ENCODE peak calls at places on chromosomes 5 and 9, in seven cellular contexts. L is uterus; V is gastrocnemius medialis; X is pancreas; R is naive thymus-derived CD4-positive, alpha-beta T cell; O is effector memory CD4-positive, alpha-beta T cell; G is left ventricle myocardium inferior. Z is an unnamed sample. For H3K4me1, the result is how much of the 10 kb centered on the place peaks cover.

GRCh38 chr9:80004687-80005086 is 432.9 kb downstream of the TLE4 start:
- DNase-seq in L (no peak), V (no peak), X (no peak), R (no peak), O (no peak), G (no peak), Z (no peak)

GRCh38 chr5:2753452-2754409 is 2.3 kb upstream of the IRX2 start:
- DNase-seq in L (no peak), V (no peak), X (no peak), R (no peak), O (no peak), G (no peak), Z (no peak)

GRCh38 chr9:114497727-114498382 is 7.4 kb downstream of the WHRN start:
- DNase-seq in L (no peak), V (no peak), X (no peak), R (no peak), O (no peak), G (no peak), Z (no peak)

GRCh38 chr9:125850763-125851162 is 103.6 kb downstream of the PBX3 start:
- DNase-seq in L (no peak), V (no peak), X (no peak), R (no peak), O (no peak), G (no peak), Z (no peak)

GRCh38 chr9:91856419-91856818 is 93.6 kb downstream of the ROR2 start:
- DNase-seq in L (no peak), V (no peak), X (no peak), R (no peak), O (no peak), G (no peak), Z (no peak)

GRCh38 chr5:122790354-122791123 is 15.7 kb downstream of the SNX2 start:
- DNase-seq in L (no peak), V (no peak), X (no peak), R (no peak), O (no peak), G (no peak), Z (no peak)

GRCh38 chr5:156473271-156473935 is 146.4 kb downstream of the SGCD start:
- DNase-seq in L (no peak), V (no peak), X (no peak), R (no peak), O (no peak), G (no peak), Z (no peak)

GRCh38 chr5:114412509-114413171 is 50.8 kb downstream of the KCNN2 start:
- DNase-seq in L (no peak), V (no peak), X (no peak), R (no peak), O (no peak), G (no peak), Z (no peak)

GRCh38 chr9:94728719-94729118 is 2.2 kb downstream of the AOPEP start:
- DNase-seq in L (no peak), V (no peak), X (no peak), R (no peak), O (no peak), G (no peak), Z (no peak)

GRCh38 chr5:65978251-65978650 is 51.9 kb downstream of the ERBIN start:
- DNase-seq in L (no peak), V (no peak), X (no peak), R (no peak), O (no peak), G (no peak), Z (no peak)

GRCh38 chr9:109600142-109600541 is 102.0 kb upstream of the PTPN3 start:
- DNase-seq in L (no peak), V (no peak), X (peak), R (no peak), O (no peak), G (no peak), Z (no peak)

GRCh38 chr9:77838986-77839385 is 190.9 kb upstream of the GNA14 start:
- DNase-seq in L (no peak), V (no peak), X (no peak), R (no peak), O (no peak), G (no peak), Z (no peak)

GRCh38 chr5:66987949-66988838 is 208.4 kb downstream of the CD180 start:
- DNase-seq in L (no peak), V (no peak), X (no peak), R (no peak), O (no peak), G (no peak), Z (no peak)

GRCh38 chr5:45796959-45797553 is 100.9 kb upstream of the HCN1 start:
- DNase-seq in L (no peak), V (no peak), X (no peak), R (no peak), O (no peak), G (no peak), Z (no peak)

GRCh38 chr5:52648726-52649125 is 139.0 kb upstream of the ITGA1 start:
- DNase-seq in L (no peak), V (no peak), X (no peak), R (no peak), O (no peak), G (no peak), Z (no peak)

GRCh38 chr5:133932441-133933168 is 35.8 kb downstream of the C5orf15 start:
- DNase-seq in L (no peak), V (no peak), X (no peak), R (no peak), O (no peak), G (no peak), Z (no peak)

GRCh38 chr9:2727966-2728613 is 10.8 kb downstream of the KCNV2 start:
- DNase-seq in L (peak), V (peak), X (no peak), R (no peak), O (no peak), G (no peak), Z (peak)

GRCh38 chr9:116074658-116075057 is 78.9 kb upstream of the PAPPA start:
- DNase-seq in L (no peak), V (no peak), X (no peak), R (no peak), O (no peak), G (no peak), Z (no peak)

GRCh38 chr5:68178579-68178978 is 37.0 kb upstream of the PIK3R1 start:
- DNase-seq in L (no peak), V (no peak), X (no peak), R (no peak), O (no peak), G (no peak), Z (no peak)

GRCh38 chr5:146107901-146108300 is 2.5 kb upstream of the PLAC8L1 start:
- DNase-seq in L (no peak), V (no peak), X (no peak), R (no peak), O (no peak), G (no peak), Z (no peak)

GRCh38 chr5:50923768-50924113 is 257.3 kb downstream of the PARP8 start:
- DNase-seq in L (peak), V (no peak), X (no peak), R (no peak), O (no peak), G (no peak), Z (no peak)

GRCh38 chr9:77892171-77892570 is 139.4 kb downstream of the GNAQ start:
- DNase-seq in L (no peak), V (no peak), X (no peak), R (no peak), O (no peak), G (no peak), Z (no peak)

GRCh38 chr9:33934188-33934878 is 114.4 kb downstream of the UBAP2 start:
- DNase-seq in L (no peak), V (no peak), X (no peak), R (no peak), O (no peak), G (no peak), Z (no peak)

GRCh38 chr5:80071510-80072021 is 36.4 kb downstream of the THBS4 start:
- DNase-seq in L (no peak), V (no peak), X (no peak), R (no peak), O (no peak), G (no peak), Z (no peak)

GRCh38 chr5:80070338-80071056 is 35.3 kb downstream of the THBS4 start:
- DNase-seq in L (no peak), V (no peak), X (no peak), R (no peak), O (no peak), G (no peak), Z (no peak)

GRCh38 chr5:80069251-80069650 is 34.1 kb downstream of the THBS4 start:
- DNase-seq in L (no peak), V (no peak), X (no peak), R (no peak), O (no peak), G (no peak), Z (no peak)

GRCh38 chr5:80068775-80069174 is 33.6 kb downstream of the THBS4 start:
- DNase-seq in L (no peak), V (no peak), X (no peak), R (no peak), O (no peak), G (no peak), Z (no peak)

DNA sequence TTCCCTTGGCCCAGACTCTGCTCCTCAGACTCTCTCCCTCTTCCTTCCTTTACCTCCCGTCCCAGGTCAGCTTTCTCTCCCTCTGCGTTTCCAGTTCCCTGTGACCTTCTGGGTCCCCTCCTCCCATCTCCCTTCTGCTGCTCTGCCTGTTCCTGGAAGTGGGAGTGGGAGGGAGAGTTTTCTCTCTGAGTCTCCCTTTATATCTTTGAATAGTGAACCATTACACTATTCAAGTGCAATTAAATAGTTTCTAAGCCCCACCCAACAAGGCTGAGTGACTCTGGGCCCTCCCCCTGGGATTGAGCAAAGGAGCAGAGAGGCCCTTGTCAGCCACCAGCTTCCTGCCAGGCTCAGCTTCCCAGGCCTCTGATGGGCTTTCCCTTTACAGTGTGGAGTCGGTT is 34.8 kb downstream of the THBS4 start:
- DNase-seq in L (no peak), V (no peak), X (no peak), R (no peak), O (no peak), G (no peak), Z (no peak)
- H3K4me3 ChIP-seq in L (no peak), V (no peak), X (no peak), R (no peak), O (no peak), G (no peak), Z (no peak)

DNA sequence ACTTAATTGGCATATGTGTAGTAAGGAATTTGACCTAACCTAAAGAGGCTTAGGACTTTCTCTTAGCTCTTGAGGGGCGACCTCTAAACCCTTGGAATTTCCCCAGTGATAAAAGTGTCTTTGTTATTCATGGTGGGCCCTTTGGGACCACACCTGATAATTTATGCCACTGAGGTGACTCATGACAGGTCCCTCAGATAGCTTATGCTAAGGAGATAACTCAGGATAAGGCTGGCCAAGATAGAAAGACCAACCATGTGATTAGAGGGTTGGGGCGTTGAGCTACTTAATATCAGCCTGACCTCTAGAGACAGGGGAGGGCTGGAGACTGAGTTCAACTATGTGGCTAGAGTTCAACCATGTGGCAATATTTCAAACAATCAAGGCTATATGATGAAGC is 218.1 kb downstream of the AP3B1 start:
- DNase-seq in L (no peak), V (no peak), X (no peak), R (no peak), O (no peak), G (no peak), Z (no peak)
- H3K4me1 ChIP-seq in L (under half), V (under half), X (under half), R (under half), O (under half), G (under half), Z (under half)

GRCh38 chr5:60842859-60843692 is 993 bp downstream of the ELOVL7 start:
- DNase-seq in L (no peak), V (no peak), X (peak), R (no peak), O (no peak), G (no peak), Z (no peak)

GRCh38 chr5:60843693-60844428 is at the start of gene ELOVL7:
- DNase-seq in L (peak), V (no peak), X (peak), R (peak), O (no peak), G (no peak), Z (no peak)

GRCh38 chr5:60846298-60846697 is 2.2 kb upstream of the ELOVL7 start:
- DNase-seq in L (no peak), V (no peak), X (no peak), R (no peak), O (no peak), G (no peak), Z (no peak)

GRCh38 chr5:60841361-60841760 is 2.7 kb downstream of the ELOVL7 start:
- DNase-seq in L (no peak), V (no peak), X (no peak), R (no peak), O (no peak), G (no peak), Z (no peak)

DNA sequence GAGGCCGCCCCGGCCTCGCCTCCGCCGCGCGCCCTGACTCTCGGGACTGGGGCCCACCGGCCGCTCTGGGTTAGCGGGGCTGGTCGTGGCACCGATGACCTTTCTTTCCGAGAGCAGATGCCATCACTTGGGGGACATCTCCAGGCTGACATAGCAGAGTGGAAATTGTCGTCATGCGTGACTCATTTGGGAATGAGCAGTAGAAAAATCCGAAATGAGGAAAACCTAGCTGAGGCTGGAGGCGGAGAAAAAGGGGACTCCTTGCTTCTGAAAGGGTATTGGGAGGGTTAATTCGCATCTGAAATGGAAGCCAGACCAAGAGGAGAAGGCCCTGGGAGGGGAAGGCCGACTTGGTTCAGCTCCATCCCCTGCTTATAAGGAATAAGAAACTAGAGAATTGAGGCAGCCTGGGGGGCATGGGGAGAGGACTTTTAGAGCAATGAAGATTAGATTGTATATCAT is 391 bp upstream of the ELOVL7 start:
- DNase-seq in L (no peak), V (no peak), X (no peak), R (no peak), O (no peak), G (no peak), Z (no peak)
- H3K4me3 ChIP-seq in L (peak), V (no peak), X (peak), R (no peak), O (peak), G (peak), Z (peak)

GRCh38 chr5:76544268-76544926 is 78.8 kb downstream of the F2RL2 start:
- DNase-seq in L (no peak), V (no peak), X (peak), R (no peak), O (peak), G (no peak), Z (no peak)
- H3K4me1 ChIP-seq in L (under half), V (under half), X (half or more), R (half or more), O (half or more), G (under half), Z (under half)